ENCODE peak calls at places on chromosomes 7 and 10, in ten cellular contexts. N is uterus; J is A549; Y is IMR-90; A is effector memory CD4-positive, alpha-beta T cell; G is left ventricle myocardium inferior; R is transverse colon; B is hepatocyte; T is testis; Q is prostate gland. D is an unnamed sample. For H3K4me1, the result is how much of the 10 kb centered on the place peaks cover.

GRCh38 chr10:84356951-84357350 is 28.6 kb downstream of the CCSER2 start:
- DNase-seq in N (no peak), J (no peak), Y (no peak), A (no peak), G (no peak), R (no peak), B (no peak), T (no peak), Q (no peak), D (no peak)

GRCh38 chr7:2613926-2614613 is 17.7 kb upstream of the TTYH3 start:
- DNase-seq in N (no peak), J (no peak), Y (no peak), A (no peak), G (peak), R (no peak), B (no peak), T (peak), Q (peak), D (no peak)

GRCh38 chr7:80330434-80330833 is 181.4 kb downstream of the GNAT3 start:
- DNase-seq in N (no peak), J (no peak), Y (peak), A (no peak), G (no peak), R (no peak), B (no peak), T (no peak), Q (no peak), D (no peak)

GRCh38 chr7:22202141-22202540 is 154.8 kb downstream of the RAPGEF5 start:
- DNase-seq in N (no peak), J (no peak), Y (no peak), A (no peak), G (no peak), R (peak), B (no peak), T (peak), Q (no peak), D (no peak)

GRCh38 chr7:155258233-155258575 is 39.5 kb upstream of the INSIG1 start:
- DNase-seq in N (peak), J (peak), Y (peak), A (no peak), G (no peak), R (no peak), B (no peak), T (no peak), Q (peak), D (no peak)

GRCh38 chr10:132984801-132985545 is 42.6 kb upstream of the CFAP46 start:
- DNase-seq in N (no peak), J (no peak), Y (no peak), A (no peak), G (no peak), R (no peak), B (no peak), T (no peak), Q (no peak), D (no peak)

GRCh38 chr7:47071866-47072265 is 510.0 kb downstream of the TNS3 start:
- DNase-seq in N (no peak), J (no peak), Y (no peak), A (no peak), G (no peak), R (no peak), B (no peak), T (no peak), Q (no peak), D (no peak)

GRCh38 chr7:130400120-130400572 is 19.9 kb downstream of the CPA1 start:
- DNase-seq in N (no peak), J (no peak), Y (peak), A (no peak), G (no peak), R (no peak), B (peak), T (no peak), Q (no peak), D (no peak)

GRCh38 chr7:98870071-98870651 is 347 bp upstream of the TMEM130 start:
- DNase-seq in N (peak), J (peak), Y (peak), A (peak), G (peak), R (peak), B (peak), T (peak), Q (no peak), D (peak)

GRCh38 chr10:43252785-43253341 is 14.0 kb downstream of the RASGEF1A start:
- DNase-seq in N (peak), J (no peak), Y (no peak), A (no peak), G (peak), R (no peak), B (no peak), T (peak), Q (no peak), D (no peak)

GRCh38 chr7:69906309-69906995 is 308.2 kb downstream of the AUTS2 start:
- DNase-seq in N (no peak), J (no peak), Y (no peak), A (no peak), G (no peak), R (no peak), B (no peak), T (peak), Q (no peak), D (no peak)

GRCh38 chr10:97915761-97916160 is 66.1 kb downstream of the GOLGA7B start:
- DNase-seq in N (no peak), J (no peak), Y (no peak), A (no peak), G (no peak), R (no peak), B (no peak), T (peak), Q (peak), D (no peak)

GRCh38 chr7:155422151-155422550 is 35.8 kb upstream of the EN2 start:
- DNase-seq in N (no peak), J (no peak), Y (no peak), A (no peak), G (no peak), R (no peak), B (no peak), T (no peak), Q (no peak), D (no peak)

GRCh38 chr10:46555366-46555712 is 1.1 kb downstream of the GPRIN2 start:
- DNase-seq in N (no peak), J (no peak), Y (no peak), A (no peak), G (no peak), R (no peak), B (no peak), T (peak), Q (peak), D (no peak)

GRCh38 chr7:54788664-54789063 is 29.7 kb upstream of the SEC61G start:
- DNase-seq in N (peak), J (peak), Y (peak), A (no peak), G (no peak), R (peak), B (peak), T (peak), Q (peak), D (no peak)

GRCh38 chr7:92737706-92738105 is 98.7 kb downstream of the CDK6 start:
- DNase-seq in N (no peak), J (no peak), Y (no peak), A (no peak), G (no peak), R (no peak), B (no peak), T (no peak), Q (no peak), D (peak)

GRCh38 chr10:15293862-15294835 is 76.9 kb downstream of the FAM171A1 start:
- DNase-seq in N (no peak), J (no peak), Y (peak), A (no peak), G (no peak), R (no peak), B (no peak), T (no peak), Q (no peak), D (no peak)

GRCh38 chr7:46544396-46545008 is 623.4 kb upstream of the IGFBP3 start:
- DNase-seq in N (no peak), J (peak), Y (peak), A (no peak), G (no peak), R (no peak), B (no peak), T (no peak), Q (no peak), D (peak)

GRCh38 chr7:43113622-43114450 is 1.4 kb downstream of the HECW1 start:
- DNase-seq in N (no peak), J (no peak), Y (no peak), A (no peak), G (no peak), R (no peak), B (no peak), T (no peak), Q (no peak), D (no peak)

DNA sequence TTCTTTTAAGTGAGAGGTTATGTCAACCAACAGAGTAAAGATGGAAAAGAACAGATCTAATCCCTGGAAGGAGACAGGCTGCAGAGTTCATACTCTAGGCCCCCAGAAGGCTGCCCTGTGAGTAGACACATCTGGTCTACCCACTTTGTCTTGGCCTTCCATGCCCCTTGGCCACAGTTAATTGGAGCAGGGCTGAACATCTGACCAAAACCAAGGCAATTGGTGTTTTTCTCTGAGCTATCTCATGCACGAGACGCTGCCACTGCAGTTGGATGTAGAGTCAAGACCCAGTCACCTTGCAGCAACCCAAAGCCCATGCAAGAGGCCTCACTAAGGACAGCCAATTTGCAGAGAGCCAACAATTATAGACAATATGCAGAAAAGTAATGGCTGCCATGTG is 9.0 kb downstream of the MYOF start:
- DNase-seq in N (no peak), J (no peak), Y (no peak), A (no peak), G (no peak), R (no peak), B (no peak), T (no peak), Q (no peak), D (no peak)
- H3K4me1 ChIP-seq in N (under half), J (half or more), Y (under half), A (under half), G (half or more), R (under half), B (under half), T (under half), Q (under half), D (under half)

GRCh38 chr7:776381-776780 is 49.3 kb upstream of the PRKAR1B start:
- DNase-seq in N (no peak), J (no peak), Y (no peak), A (no peak), G (no peak), R (no peak), B (no peak), T (no peak), Q (no peak), D (no peak)
- H3K4me1 ChIP-seq in N (under half), J (under half), Y (under half), A (under half), G (under half), R (under half), B (under half), T (under half), Q (under half), D (under half)

GRCh38 chr10:52871191-52871843 is 98.7 kb upstream of the MBL2 start:
- DNase-seq in N (no peak), J (no peak), Y (no peak), A (no peak), G (no peak), R (no peak), B (no peak), T (peak), Q (no peak), D (no peak)
- H3K4me1 ChIP-seq in N (under half), J (under half), Y (under half), A (under half), G (under half), R (under half), B (under half), T (under half), Q (under half), D (under half)

DNA sequence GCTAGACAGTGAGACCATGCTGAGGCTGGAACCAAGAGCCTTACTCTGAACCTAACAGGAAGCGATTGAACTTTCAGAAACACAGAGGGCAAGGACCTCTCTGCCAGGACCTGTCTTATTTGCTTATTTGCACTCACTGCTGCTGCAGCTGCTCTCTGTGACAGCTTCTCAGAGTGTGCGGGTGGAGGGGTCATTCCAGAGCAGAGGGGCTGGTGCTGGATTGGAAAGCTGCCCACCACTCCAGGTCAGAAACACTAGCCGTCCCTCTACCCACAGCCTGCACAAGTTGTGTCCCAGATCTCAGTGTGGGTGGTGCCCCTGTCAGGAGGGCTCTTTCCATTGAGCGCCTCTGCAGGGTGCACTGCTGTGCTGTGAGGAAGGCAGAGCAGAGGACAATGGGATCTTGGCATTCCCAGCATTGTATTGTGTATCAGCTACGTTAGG is 126.2 kb downstream of the CCNY start:
- DNase-seq in N (no peak), J (no peak), Y (no peak), A (no peak), G (no peak), R (no peak), B (no peak), T (no peak), Q (no peak), D (peak)
- H3K4me1 ChIP-seq in N (under half), J (under half), Y (under half), A (under half), G (half or more), R (under half), B (under half), T (under half), Q (under half), D (under half)

D was measured in MM.1S.